ENCODE peak calls at places on chromosomes 5 and 9, in eight cellular contexts. K is BE2C, R is ascending aorta, Z is stomach, Y is A673, D is mesendoderm, V is A549, M is keratinocyte. X is an unnamed sample. For H3K4me1, the result is how much of the 10 kb centered on the place peaks cover.

GRCh38 chr9:121700165-121700830 is 48.9 kb downstream of the DAB2IP start:
- DNase-seq in Z (peak), D (peak), M (peak), K (peak), V (peak), R (peak), Y (no peak), X (no peak)

GRCh38 chr5:73365301-73365853 is 83.2 kb downstream of the FOXD1 start:
- DNase-seq in M (no peak), Y (no peak), R (no peak), K (no peak), V (peak), Z (no peak), D (no peak), X (no peak)

GRCh38 chr5:172553838-172554344 is 87.2 kb upstream of the NEURL1B start:
- DNase-seq in D (no peak), K (no peak), V (no peak), Z (no peak), M (no peak), R (no peak), Y (no peak), X (no peak)

GRCh38 chr5:82165740-82166530 is 112.2 kb downstream of the RPS23 start:
- DNase-seq in R (peak), V (peak), K (peak), D (peak), M (peak), Z (peak), Y (peak), X (peak)

GRCh38 chr9:106324596-106325280 is 538.2 kb upstream of the ZNF462 start:
- DNase-seq in K (no peak), M (no peak), Y (no peak), R (no peak), Z (no peak), V (no peak), D (no peak), X (no peak)

GRCh38 chr5:43208658-43209057 is 16.6 kb downstream of the NIM1K start:
- DNase-seq in K (no peak), M (no peak), R (no peak), Y (no peak), V (no peak), D (no peak), Z (no peak), X (no peak)

GRCh38 chr5:132414634-132415377 is 45.3 kb downstream of the SLC22A5 start:
- DNase-seq in V (peak), M (no peak), D (no peak), R (peak), K (no peak), Z (no peak), Y (no peak), X (no peak)

GRCh38 chr9:89945133-89945532 is 340.3 kb downstream of the GADD45G start:
- DNase-seq in V (no peak), Z (no peak), M (no peak), Y (no peak), R (no peak), D (peak), K (no peak), X (no peak)

GRCh38 chr5:75365740-75366139 is 28.7 kb downstream of the HMGCR start:
- DNase-seq in K (no peak), M (no peak), Z (no peak), V (no peak), R (no peak), D (peak), Y (no peak), X (no peak)

GRCh38 chr5:33671700-33672291 is 220.0 kb downstream of the ADAMTS12 start:
- DNase-seq in D (no peak), V (no peak), Y (no peak), M (no peak), K (no peak), Z (no peak), R (no peak), X (no peak)

GRCh38 chr5:173878224-173878967 is 9.8 kb upstream of the CPEB4 start:
- DNase-seq in M (no peak), Y (no peak), V (no peak), D (no peak), K (no peak), Z (peak), R (no peak), X (no peak)

GRCh38 chr9:126499005-126499910 is 114.5 kb upstream of the LMX1B start:
- DNase-seq in V (peak), K (peak), R (no peak), M (no peak), D (peak), Z (peak), Y (peak), X (peak)

GRCh38 chr5:2914991-2915484 is 163.6 kb upstream of the IRX2 start:
- DNase-seq in K (no peak), D (peak), V (no peak), Z (no peak), R (no peak), Y (no peak), M (no peak), X (no peak)
- H3K4me3 ChIP-seq in K (no peak), D (no peak), V (no peak), Z (no peak), R (no peak), Y (no peak), M (no peak), X (no peak)

DNA sequence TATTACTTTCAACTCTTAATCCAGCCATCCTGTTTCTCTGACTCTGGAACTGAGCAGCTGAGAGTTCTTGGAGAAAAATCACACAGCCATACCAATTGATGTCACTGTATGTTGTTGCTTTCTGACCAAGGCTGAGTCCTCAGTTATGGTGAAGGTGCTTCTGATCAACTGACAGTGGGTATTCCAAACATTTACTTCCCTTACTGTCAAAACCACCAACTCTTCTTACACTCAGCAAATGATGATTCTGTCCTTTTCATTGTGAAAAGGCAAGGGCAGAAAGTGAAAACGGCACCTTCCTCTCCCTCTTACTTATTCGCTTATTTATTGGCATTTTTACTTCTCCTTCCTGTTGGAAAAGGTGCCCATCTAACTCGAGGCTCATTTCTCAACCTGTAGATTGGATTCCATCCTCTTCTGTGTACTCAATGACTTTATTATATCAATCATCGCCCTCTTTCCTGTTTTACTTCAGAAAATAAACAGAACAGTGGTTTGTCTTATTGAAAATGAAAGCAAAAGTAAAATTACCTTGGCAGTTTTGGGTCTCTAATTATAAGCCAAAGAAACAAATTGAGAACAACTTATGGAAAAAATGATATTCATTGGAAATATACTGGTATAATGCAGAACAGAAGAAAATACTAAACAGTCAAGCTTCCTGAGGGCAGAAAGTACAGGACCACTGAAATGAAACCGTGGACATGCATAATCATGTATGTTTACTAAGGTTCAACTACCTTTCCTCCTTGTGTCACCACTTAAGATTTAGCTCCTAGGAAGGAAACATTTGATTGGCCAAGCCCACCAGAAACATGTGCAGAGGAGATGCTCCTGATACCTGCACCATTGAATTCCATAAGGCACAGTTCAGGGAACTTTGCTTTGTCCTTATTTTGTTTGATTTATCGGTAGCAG is 104.5 kb upstream of the CHD1 start:
- DNase-seq in R (no peak), K (no peak), Z (no peak), D (no peak), M (no peak), V (no peak), Y (no peak), X (peak)
- H3K4me1 ChIP-seq in R (under half), K (under half), Z (under half), D (under half), M (under half), V (under half), Y (under half), X (under half)

DNA sequence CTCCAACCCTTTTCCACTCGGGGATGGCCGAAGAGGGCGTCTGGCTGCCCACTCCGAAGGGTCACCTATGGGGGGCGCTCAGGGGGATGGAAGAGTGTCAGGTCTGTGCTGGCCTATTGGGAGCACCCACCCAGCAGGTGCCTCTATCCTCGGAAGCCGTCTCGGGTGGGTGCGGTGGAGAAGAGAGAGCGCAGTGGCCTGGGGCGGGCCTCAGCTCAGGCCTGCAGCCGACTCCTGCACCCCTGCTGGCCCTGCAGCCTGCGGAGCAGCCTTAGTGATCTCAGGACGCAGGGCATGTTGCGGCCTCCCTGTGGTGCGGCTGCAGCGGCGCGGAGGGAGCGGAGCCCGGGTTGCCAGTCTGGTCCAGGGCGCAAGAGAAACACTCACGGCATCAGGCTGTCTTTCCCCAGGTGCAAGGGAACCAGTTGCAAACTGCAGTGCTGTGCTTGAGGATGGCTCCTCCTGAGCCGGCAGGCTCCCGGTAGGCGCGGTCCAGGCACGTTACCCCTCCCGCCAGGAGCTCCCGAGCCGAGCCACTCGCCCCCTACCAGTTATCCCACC is 1.5 kb upstream of the IRX2 start:
- DNase-seq in K (no peak), Z (peak), M (no peak), Y (no peak), R (no peak), D (peak), V (no peak), X (no peak)
- H3K4me3 ChIP-seq in K (no peak), Z (peak), M (peak), Y (no peak), R (no peak), D (no peak), V (no peak), X (no peak)

DNA sequence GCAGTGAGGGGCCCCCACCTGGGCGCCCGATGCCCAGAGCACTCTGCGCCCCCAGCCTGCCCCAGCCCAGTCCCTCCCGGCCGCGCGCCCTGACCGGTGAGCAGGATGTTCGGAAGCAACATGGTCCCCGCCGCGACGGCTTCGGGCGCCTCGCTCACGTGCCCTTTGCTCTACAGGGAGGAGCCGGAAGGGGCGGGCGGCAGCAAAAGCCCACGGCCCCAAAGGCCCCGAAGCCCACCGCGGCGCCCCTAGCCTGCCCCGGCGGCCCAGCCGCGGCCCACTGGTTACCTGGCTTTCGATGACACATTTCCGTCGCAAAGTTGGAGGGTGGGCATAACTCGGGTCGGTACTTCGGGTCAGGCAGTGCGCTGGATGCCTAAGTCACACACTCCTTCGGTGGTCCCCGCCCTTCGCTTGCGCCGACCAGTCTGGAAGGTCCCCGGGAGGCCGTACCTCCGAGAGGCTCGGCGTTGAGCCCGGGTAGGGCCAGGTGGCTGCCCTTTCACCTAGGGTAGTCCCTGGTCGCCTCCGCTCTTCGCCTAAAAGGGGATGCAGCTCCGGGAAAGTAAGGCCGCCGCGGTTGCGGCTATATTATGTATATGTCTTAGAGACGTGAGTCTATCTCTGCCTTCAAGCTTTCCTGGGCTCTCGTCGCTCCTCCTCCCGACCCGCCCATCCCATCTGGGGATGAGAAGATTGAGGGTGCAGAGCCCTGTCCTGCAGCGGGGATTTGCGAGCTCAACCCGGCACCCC is at the start of the genes AK6, RAD17 and TAF9:
- DNase-seq in R (peak), D (peak), K (peak), Z (peak), V (peak), Y (peak), M (peak), X (peak)
- H3K4me1 ChIP-seq in R (under half), D (under half), K (under half), Z (under half), V (under half), Y (under half), M (under half), X (under half)

DNA sequence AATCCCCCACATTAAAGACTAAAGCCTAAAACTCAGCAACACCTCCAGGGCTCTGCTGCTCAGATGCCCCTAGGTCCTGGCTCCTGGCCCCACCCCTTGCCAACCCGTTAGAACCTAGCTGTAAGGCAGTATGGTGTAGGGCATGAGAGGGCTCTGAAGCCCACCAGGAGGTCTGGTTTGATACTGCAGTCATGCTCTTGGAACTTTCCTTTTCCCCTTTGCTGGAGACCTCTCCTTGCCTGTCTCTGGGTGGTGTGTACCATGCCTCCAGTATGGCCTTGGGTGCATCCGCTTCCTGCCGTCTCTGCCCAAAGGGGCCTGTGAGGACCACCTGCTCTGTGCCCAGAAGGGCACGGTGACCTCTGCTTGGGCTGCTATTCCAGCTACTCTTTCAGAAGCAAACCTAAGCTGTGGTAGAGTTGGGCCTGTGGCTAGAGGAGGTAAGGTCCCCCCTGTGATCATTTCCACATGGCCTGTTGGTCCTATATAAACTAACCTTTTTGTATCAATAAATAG is 3.5 kb downstream of the TENT4A start:
- DNase-seq in K (no peak), R (peak), V (no peak), Y (no peak), Z (no peak), M (no peak), D (no peak), X (no peak)
- H3K4me3 ChIP-seq in K (peak), R (peak), V (no peak), Y (peak), Z (no peak), M (no peak), D (no peak), X (peak)

DNA sequence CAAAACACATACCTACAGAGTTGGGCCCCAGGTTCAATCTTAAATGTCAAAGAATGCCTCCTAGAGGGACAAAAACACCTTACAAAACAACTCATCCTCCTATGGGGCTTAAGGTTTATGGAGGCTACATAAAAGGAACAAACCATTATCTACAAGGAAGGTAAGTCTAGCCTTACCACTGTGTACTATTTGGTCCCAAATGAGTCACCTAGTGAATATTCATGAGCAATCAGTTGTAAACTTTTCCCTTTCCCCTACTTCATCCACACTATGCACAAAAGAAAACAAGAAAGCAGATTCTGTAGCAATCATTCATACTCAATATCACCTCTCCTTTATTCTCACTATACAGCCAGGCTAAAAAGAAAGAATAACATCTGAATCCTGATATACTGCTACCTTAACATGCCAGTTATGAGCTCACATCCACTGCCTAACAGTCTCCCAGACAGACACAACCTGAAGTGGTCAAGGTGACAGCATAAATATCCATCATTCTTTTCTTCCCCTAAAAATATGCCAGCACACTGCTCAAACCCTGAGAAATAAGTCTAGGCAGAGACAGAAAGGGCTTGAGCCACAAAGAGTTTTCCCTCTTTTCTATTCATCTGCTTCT is 6.2 kb downstream of the OXCT1 start:
- DNase-seq in M (no peak), R (no peak), D (no peak), V (no peak), Z (no peak), K (no peak), Y (peak), X (no peak)
- H3K4me1 ChIP-seq in M (under half), R (under half), D (under half), V (under half), Z (under half), K (under half), Y (under half), X (under half)

GRCh38 chr9:8907863-8908262 is 1108.3 kb upstream of the DMAC1 start:
- DNase-seq in Z (no peak), K (no peak), D (no peak), V (peak), Y (peak), M (no peak), R (no peak), X (no peak)
- H3K4me3 ChIP-seq in Z (no peak), K (no peak), D (no peak), V (no peak), Y (no peak), M (no peak), R (no peak), X (no peak)

DNA sequence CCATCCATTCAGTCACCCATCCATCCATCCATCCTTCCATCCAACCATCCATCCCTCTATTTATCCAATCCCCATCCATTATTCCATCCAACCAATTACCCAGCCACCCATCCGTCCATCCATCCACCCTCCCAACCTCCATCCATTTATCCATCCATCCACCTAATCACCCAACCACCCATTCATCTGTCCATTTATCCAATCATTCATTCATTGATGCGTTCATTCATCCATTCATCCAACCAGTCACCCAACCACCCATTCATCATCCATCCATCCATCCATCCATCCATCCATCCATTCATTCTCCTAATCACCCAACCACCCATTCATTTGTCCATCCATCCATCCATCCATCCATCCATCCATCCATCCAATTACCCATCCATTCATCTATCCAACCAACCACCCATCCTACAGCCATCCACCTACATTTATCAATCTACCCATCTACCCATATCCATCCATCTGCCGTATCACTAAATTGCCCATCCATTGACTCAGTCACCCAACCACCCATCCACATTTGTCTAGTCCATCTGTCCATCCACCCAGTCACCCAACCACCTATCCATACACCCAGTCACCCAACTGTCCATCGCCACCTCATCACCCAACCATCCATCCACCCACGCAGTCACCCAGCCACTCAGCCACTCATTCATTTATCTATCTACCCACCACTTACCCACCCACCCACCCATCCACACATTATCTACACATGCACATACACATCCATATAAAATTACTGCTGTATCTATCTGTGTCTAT is 165.4 kb downstream of the TRIO start:
- DNase-seq in M (no peak), V (no peak), R (no peak), D (no peak), Y (no peak), Z (no peak), K (no peak), X (no peak)
- H3K4me1 ChIP-seq in M (under half), V (under half), R (under half), D (under half), Y (under half), Z (under half), K (under half), X (under half)

GRCh38 chr9:120363697-120364096 is 216.3 kb downstream of the CDK5RAP2 start:
- DNase-seq in Z (no peak), K (peak), D (peak), M (no peak), V (no peak), R (no peak), Y (no peak), X (no peak)

GRCh38 chr9:120365386-120365785 is 214.6 kb downstream of the CDK5RAP2 start:
- DNase-seq in Y (no peak), D (no peak), R (no peak), V (no peak), K (no peak), M (no peak), Z (no peak), X (no peak)

GRCh38 chr9:120368799-120369198 is 211.2 kb downstream of the CDK5RAP2 start:
- DNase-seq in M (no peak), V (no peak), D (no peak), Y (no peak), R (no peak), K (no peak), Z (no peak), X (no peak)

GRCh38 chr9:120369608-120370220 is 210.3 kb downstream of the CDK5RAP2 start:
- DNase-seq in V (no peak), D (no peak), M (no peak), Y (no peak), R (peak), Z (no peak), K (no peak), X (no peak)

GRCh38 chr9:120366646-120367019 is 213.3 kb downstream of the CDK5RAP2 start:
- DNase-seq in Z (no peak), Y (peak), D (peak), V (peak), M (peak), K (no peak), R (no peak), X (no peak)
- H3K4me3 ChIP-seq in Z (no peak), Y (no peak), D (no peak), V (no peak), M (no peak), K (no peak), R (no peak), X (no peak)